ENCODE peak calls at places on chromosomes 16 and 17, in four cellular contexts. W is activated CD8-positive, alpha-beta T cell treated with anti-CD3 and anti-CD28 coated beads for 36 hours; F is mammary epithelial cell; L is astrocyte of the spinal cord. P is an unnamed sample.

GRCh38 chr17:31060814-31061550 is 33.8 kb upstream of the NF1 start:
- DNase-seq in F (no peak), L (no peak), W (no peak), P (no peak)

GRCh38 chr17:16442594-16443389 is 27.4 kb downstream of the TRPV2 start:
- DNase-seq in W (no peak), L (no peak), F (no peak), P (no peak)

GRCh38 chr16:20181386-20181785 is 107.7 kb upstream of the GPR139 start:
- DNase-seq in L (no peak), W (no peak), F (no peak), P (no peak)

GRCh38 chr16:9458816-9459215 is 367.4 kb downstream of the HAPSTR1 start:
- DNase-seq in L (no peak), F (no peak), W (no peak), P (no peak)

GRCh38 chr17:34511265-34511664 is 68.1 kb upstream of the TMEM132E start:
- DNase-seq in W (no peak), L (no peak), F (no peak), P (no peak)

GRCh38 chr17:61492759-61493526 is 40.7 kb downstream of the TBX4 start:
- DNase-seq in W (peak; percentile 18), F (no peak), L (no peak), P (peak; percentile 74)

GRCh38 chr16:57178793-57179212 is 7.0 kb downstream of the PSME3IP1 start:
- DNase-seq in F (no peak), L (peak; percentile 14), W (no peak), P (no peak)

GRCh38 chr16:72317378-72317777 is 145.4 kb upstream of the PMFBP1 start:
- DNase-seq in W (no peak), L (peak; percentile 71), F (no peak), P (peak; percentile 75)

GRCh38 chr16:81604960-81605383 is 160.4 kb downstream of the CMIP start:
- DNase-seq in W (no peak), L (peak; percentile 77), F (peak; percentile 85), P (peak; percentile 60)

GRCh38 chr16:67426022-67426421 is 4.9 kb upstream of the HSD11B2 start:
- DNase-seq in F (no peak), W (no peak), L (no peak), P (no peak)

GRCh38 chr17:4147751-4148310 is 4.8 kb downstream of the CYB5D2 start:
- DNase-seq in L (no peak), F (no peak), W (no peak), P (no peak)

GRCh38 chr16:55250641-55251550 is 73.1 kb upstream of the IRX6 start:
- DNase-seq in L (no peak), F (no peak), W (no peak), P (no peak)

GRCh38 chr17:20191066-20191465 is 181.9 kb downstream of the SPECC1 start:
- DNase-seq in L (peak; percentile 91), W (no peak), F (peak; percentile 90), P (peak; percentile 78)

GRCh38 chr17:8133941-8134340 is 10.0 kb upstream of the HES7 start:
- DNase-seq in L (no peak), W (no peak), F (no peak), P (no peak)

GRCh38 chr17:50902768-50903353 is 36.7 kb upstream of the TOB1 start:
- DNase-seq in F (no peak), W (no peak), L (no peak), P (no peak)

GRCh38 chr17:49836111-49837030 is 11.5 kb downstream of the TAC4 start:
- DNase-seq in W (no peak), F (no peak), L (peak; percentile 56), P (peak; percentile 84)

GRCh38 chr16:66175058-66175457 is 191.4 kb upstream of the CDH5 start:
- DNase-seq in L (no peak), F (no peak), W (no peak), P (no peak)

GRCh38 chr16:83011101-83011720 is 384.4 kb downstream of the CDH13 start:
- DNase-seq in L (no peak), F (no peak), W (no peak), P (no peak)

GRCh38 chr17:43998552-43998951 is 5.9 kb upstream of the NAGS start:
- DNase-seq in F (peak; percentile 11), L (peak; percentile 64), W (no peak), P (peak; percentile 65)

GRCh38 chr17:43999024-43999423 is 5.4 kb upstream of the NAGS start:
- DNase-seq in W (no peak), F (no peak), L (no peak), P (no peak)

GRCh38 chr17:43992641-43993040 is 11.8 kb upstream of the NAGS start:
- DNase-seq in W (no peak), F (no peak), L (no peak), P (no peak)

GRCh38 chr17:43994272-43995149 is 9.9 kb upstream of the NAGS start:
- DNase-seq in W (peak; percentile 75), F (peak; percentile 28), L (peak; percentile 58), P (peak; percentile 62)

GRCh38 chr17:43995150-43995471 is 9.3 kb upstream of the NAGS start:
- DNase-seq in L (no peak), W (no peak), F (no peak), P (no peak)
- TF ChIP-seq CTCF in L (no peak), W (peak; percentile 39), F (no peak), P (no peak)

DNA sequence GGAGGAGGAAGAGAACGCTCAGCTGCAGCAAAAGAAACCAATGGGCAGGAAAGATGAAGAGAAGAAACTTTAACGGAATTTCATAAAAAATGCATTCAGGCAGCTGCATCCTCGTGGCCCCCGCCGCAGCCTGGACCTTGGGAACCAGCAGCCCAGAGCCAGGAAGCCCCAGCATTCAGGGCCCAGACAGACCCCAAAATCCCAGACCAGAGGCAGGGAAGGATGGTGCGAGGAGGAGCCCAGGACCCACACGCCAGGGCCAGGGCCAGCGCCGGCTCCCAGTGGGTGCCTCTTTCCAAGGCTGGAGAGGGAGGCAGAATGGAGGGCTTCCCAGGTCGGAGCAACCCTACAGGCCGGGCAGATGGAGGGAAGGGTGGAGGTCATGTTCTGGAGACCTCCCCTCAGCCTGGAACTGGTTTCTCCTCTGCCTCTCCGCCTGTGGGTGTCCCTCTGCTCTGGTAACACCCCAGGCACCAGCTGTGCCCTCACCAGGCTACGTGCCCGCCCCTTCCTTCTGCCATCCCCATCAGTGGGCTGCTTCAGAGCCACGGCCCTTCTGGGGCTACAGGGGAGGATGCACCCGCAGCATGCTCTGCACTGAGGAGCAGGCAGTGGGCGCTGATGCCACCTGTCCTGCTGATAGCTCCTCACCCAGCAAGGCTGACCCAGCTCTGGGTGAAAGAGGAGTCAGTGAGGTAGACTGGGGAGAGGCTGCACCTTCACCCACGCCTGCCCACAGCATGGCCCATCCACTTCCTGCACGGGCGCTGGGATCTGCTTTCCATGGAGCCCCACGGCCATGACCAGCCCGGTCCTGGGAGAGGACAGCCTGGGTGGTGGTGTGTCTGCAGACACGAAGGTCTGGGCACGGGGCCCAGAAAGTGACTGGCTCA is 1.2 kb upstream of the MIF4GD start:
- DNase-seq in W (peak; percentile 26), F (no peak), L (peak; percentile 29), P (no peak)
- TF ChIP-seq CTCF in W (no peak), F (no peak), L (no peak), P (no peak)

GRCh38 chr16:4801962-4802658 is at the start of gene ROGDI:
- DNase-seq in L (peak; percentile 35), W (peak; percentile 84), F (peak; percentile 88), P (peak; percentile 51)
- TF ChIP-seq CTCF in L (no peak), W (no peak), F (no peak), P (no peak)

DNA sequence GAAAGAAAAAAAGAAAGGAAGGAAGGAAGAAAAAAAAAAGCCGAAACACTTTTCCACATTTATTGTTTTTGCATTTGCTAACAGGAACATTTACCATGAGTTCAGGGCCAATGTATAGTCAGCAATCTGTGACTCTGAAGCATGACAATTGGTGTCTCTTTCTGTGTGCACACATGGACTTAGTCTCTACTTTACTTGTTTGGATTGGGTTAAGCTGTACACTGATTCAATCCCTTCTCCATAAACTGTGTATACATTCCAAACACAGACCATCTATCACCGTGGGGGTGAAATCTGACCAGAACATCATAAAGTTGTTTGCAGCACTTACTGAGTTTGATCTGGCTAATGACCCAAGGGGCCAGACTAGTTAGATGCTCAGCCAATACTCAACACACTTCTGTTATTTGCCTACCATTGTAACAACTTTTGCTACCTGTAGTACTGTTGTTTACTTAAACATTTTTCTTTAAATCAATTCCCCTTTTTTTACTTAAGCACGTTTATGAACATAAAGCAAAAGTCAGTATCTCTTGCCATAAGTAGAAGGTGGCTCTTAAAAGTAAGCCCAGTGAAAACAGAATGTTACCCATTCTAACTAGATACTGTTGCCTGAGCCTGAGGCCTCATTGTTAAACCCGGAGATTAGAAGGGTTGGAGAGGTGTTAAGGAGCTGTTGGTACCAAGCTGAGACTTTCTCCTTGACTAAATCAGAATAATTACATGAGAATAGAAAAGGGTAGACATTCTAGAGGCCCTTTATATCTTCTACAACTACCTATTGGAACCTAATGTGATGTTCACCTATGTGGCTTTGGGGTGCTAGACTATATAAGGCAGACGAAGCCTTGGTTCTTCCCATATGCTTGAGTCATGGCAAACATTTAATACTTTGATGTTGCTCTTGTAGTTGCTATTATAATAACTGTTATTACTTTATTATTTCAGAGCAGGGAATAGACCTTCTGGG is 41.8 kb downstream of the SCNN1B start:
- DNase-seq in F (no peak), W (no peak), L (no peak), P (no peak)
- TF ChIP-seq CTCF in F (no peak), W (no peak), L (no peak), P (no peak)

GRCh38 chr17:44651228-44651627 is 5.0 kb upstream of the MEIOC start:
- DNase-seq in F (no peak), L (no peak), W (no peak), P (no peak)

GRCh38 chr17:44653384-44653783 is 2.9 kb upstream of the MEIOC start:
- DNase-seq in W (no peak), L (no peak), F (no peak), P (no peak)

GRCh38 chr17:44652727-44653126 is 3.5 kb upstream of the MEIOC start:
- DNase-seq in W (no peak), F (no peak), L (no peak), P (no peak)

GRCh38 chr17:44653954-44654353 is 2.3 kb upstream of the MEIOC start:
- DNase-seq in W (no peak), L (no peak), F (no peak), P (no peak)

DNA sequence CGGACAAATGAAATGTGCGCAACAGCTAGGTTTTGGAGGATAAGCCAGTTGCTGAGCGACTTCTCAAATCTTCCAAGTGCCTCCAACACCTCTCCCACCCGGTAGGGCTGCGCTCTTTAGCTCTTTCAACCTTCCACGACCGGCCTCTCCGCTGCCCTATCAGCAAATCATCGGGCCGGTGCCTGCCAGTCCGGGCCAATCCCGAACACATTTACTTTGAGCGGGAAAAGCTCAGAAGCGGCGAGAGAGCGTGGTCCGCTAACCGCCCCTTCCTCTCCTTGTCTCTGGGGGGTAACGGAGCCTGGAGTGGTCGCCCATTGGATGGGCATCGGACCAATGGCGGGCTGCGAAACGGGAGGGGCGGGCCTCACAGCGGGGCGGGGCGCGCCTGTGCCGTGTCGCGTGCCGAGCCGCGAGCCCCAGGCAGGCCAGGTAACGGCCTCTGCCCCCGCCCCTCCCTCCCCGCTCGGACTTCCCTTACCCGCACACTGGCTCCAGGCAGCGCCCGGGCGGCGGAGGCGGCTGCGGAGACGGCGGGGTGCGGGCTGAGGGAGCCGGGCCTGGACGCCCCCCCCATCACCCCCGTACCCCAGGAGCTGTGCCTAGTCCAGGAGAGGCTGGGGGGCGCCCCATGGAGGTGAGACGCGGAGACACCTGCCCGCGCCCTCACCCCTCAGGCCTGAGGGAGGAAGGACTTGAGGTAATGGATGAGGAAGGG is at the start of gene MEIOC:
- DNase-seq in L (peak; percentile 9), W (peak; percentile 46), F (peak; percentile 9), P (no peak)
- TF ChIP-seq CTCF in L (no peak), W (no peak), F (no peak), P (no peak)

P was measured in fibroblast of the aortic adventitia.